ENCODE peak calls at places on chromosome 9, in eight cellular contexts. M is WERI-Rb-1; N is sigmoid colon; D is activated CD8-positive, alpha-beta T cell treated with anti-CD3 and anti-CD28 coated beads for 36 hours; T is NB4; K is breast epithelium; E is AG09319; B is GM12865. A is an unnamed sample.

GRCh38 chr9:132384376-132384775 is 22.3 kb downstream of the TTF1 start:
- DNase-seq in D (no peak), K (no peak), N (no peak), B (peak), M (no peak), T (no peak), E (no peak), A (no peak)

GRCh38 chr9:124880501-124880900 is 18.6 kb downstream of the ARPC5L start:
- DNase-seq in E (no peak), K (no peak), N (no peak), M (no peak), B (peak), D (no peak), T (no peak), A (no peak)

GRCh38 chr9:2132484-2133082 is 117.4 kb downstream of the SMARCA2 start:
- DNase-seq in D (no peak), T (peak), M (no peak), K (no peak), N (no peak), E (peak), B (no peak), A (no peak)

GRCh38 chr9:78493166-78493742 is 196.3 kb downstream of the PSAT1 start:
- DNase-seq in M (no peak), N (no peak), E (no peak), T (no peak), B (no peak), D (no peak), K (no peak), A (no peak)

GRCh38 chr9:107251756-107252322 is 31.2 kb upstream of the RAD23B start:
- DNase-seq in N (no peak), B (no peak), E (peak), D (no peak), K (no peak), T (no peak), M (no peak), A (no peak)

GRCh38 chr9:136396219-136396515 is 3.8 kb downstream of the SNAPC4 start:
- DNase-seq in T (no peak), D (no peak), N (no peak), B (no peak), K (no peak), E (no peak), M (no peak), A (no peak)

GRCh38 chr9:100700689-100701318 is 122.9 kb downstream of the CAVIN4 start:
- DNase-seq in E (no peak), D (peak), B (peak), T (peak), K (no peak), N (no peak), M (peak), A (no peak)

GRCh38 chr9:107976767-107977166 is 487.2 kb upstream of the KLF4 start:
- DNase-seq in B (no peak), T (no peak), E (no peak), K (no peak), D (no peak), M (no peak), N (peak), A (no peak)

GRCh38 chr9:35110327-35110758 is 5.3 kb downstream of the ATOSB start:
- DNase-seq in B (no peak), M (no peak), E (no peak), K (no peak), N (no peak), T (peak), D (peak), A (no peak)

GRCh38 chr9:69180670-69181069 is 6.6 kb downstream of the TJP2 start:
- DNase-seq in D (peak), E (peak), K (no peak), M (no peak), B (peak), N (no peak), T (peak), A (no peak)

GRCh38 chr9:12775963-12776774 is 1.3 kb downstream of the LURAP1L start:
- DNase-seq in B (peak), M (peak), E (peak), K (peak), T (peak), D (no peak), N (peak), A (no peak)

DNA sequence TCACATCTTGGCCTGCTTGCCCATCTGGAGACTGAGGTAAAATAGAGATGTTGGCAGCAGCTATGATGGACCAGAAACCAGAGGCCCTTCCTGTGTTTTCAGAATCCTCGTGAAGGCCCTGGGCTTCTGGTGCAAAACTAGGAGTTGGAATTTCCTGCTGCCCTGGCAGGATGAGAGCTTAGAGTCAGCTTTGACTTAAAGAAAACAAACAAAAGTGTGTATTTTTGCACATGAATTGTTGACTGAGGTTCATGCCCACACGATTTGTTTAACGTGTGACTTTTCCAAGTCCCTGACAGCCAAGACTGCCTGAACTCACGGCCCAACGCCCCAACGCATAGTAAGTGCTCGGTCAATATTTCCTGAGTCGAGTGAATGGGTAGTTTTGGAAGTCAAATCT is 303.1 kb downstream of the MLLT3 start:
- DNase-seq in K (no peak), D (no peak), M (no peak), E (no peak), T (no peak), B (no peak), N (no peak), A (no peak)
- TF ChIP-seq CTCF in K (no peak), D (no peak), M (no peak), E (no peak), T (no peak), B (no peak), N (no peak), A (no peak)

DNA sequence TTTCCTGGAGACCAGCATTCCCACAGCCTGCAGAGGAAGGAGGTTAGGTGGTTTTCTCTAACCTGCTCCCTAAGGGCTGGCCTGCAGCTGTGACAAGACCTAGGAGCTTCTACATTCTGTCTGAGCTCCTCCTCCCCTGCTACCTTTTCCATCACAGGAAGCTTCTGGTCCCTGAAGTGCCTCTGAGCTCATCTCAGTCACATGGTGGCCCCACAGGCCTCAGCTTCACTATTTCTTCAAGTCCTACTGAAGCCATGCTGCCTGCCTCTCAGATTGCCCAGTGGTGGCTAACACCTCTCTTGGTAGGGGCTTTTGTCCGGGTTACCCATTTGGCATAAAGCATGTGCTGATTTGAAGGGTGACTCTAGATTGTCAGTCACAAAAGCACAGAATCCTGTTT is 259.4 kb downstream of the CRB2 start:
- DNase-seq in B (peak), K (no peak), T (peak), D (peak), E (no peak), M (no peak), N (no peak), A (no peak)
- TF ChIP-seq CTCF in B (no peak), K (no peak), T (no peak), D (no peak), E (no peak), M (no peak), N (no peak), A (no peak)

GRCh38 chr9:83334320-83334719 is 203.9 kb downstream of the FRMD3 start:
- DNase-seq in B (peak), T (peak), D (peak), N (peak), K (peak), E (peak), M (peak), A (peak)
- TF ChIP-seq CTCF in B (peak), T (peak), D (peak), N (peak), K (peak), E (peak), M (peak), A (peak)

DNA sequence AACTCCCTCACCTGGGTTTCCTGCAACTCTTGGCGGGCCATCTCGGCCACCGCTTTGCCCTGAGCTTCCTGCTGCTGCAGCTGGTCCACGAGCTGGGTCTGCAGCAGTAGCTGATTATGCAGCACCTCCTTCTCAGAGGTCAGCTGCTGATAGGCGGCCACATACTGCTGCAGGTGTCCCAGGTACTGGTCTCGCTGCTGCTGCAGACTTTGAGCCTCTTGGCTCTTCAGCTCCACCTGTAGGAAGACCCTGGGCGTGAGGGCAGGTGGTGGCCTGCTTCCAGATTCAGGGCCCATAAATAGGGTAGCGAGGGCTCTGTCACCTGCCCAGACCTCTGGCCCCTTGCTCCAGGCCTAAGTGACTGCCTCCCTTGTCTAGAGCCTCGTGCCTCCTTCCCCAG is 16.7 kb downstream of the GOLGA2 start:
- DNase-seq in N (no peak), K (no peak), E (no peak), B (no peak), D (no peak), M (no peak), T (no peak), A (no peak)
- TF ChIP-seq CTCF in N (no peak), K (no peak), E (no peak), B (no peak), D (no peak), M (peak), T (peak), A (no peak)

DNA sequence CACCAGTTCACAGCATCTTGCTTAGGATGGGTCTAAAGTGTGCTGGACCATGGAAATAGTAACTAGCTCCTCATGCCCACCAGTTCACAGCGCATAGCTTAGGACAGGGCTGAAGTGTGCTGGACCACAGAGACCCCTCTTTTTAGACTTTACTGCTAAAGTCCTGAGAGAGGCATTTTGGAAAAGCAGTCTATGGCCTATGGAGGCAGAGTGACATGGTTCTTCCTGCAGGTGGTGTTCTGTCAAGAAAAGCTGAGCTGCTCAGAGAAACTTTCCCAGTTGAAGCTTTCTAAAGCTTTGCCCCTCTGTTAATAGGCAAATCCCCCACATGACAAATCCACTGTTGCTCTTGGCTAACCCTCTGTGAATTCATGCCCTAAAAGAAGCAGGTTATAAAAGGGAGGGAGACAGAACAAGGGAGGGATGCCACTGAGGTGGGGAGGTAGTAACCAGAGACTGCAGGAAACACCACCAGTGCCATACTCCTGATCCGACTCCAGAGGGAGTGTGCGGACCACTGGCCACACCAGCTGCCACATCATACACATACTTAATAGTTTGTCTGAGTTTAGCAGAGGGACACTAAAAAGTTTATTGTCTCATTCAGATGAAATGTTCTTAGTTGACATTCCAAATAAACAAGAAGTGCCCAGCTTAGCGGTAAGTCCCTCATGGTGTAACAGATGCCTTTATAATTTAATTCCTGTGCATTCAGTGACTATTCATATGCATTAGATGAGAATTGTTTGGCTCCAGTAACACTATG is 236.1 kb upstream of the NFIL3 start:
- DNase-seq in N (no peak), T (peak), D (peak), K (no peak), M (peak), B (peak), E (no peak), A (no peak)
- TF ChIP-seq CTCF in N (no peak), T (peak), D (peak), K (no peak), M (peak), B (peak), E (peak), A (peak)

DNA sequence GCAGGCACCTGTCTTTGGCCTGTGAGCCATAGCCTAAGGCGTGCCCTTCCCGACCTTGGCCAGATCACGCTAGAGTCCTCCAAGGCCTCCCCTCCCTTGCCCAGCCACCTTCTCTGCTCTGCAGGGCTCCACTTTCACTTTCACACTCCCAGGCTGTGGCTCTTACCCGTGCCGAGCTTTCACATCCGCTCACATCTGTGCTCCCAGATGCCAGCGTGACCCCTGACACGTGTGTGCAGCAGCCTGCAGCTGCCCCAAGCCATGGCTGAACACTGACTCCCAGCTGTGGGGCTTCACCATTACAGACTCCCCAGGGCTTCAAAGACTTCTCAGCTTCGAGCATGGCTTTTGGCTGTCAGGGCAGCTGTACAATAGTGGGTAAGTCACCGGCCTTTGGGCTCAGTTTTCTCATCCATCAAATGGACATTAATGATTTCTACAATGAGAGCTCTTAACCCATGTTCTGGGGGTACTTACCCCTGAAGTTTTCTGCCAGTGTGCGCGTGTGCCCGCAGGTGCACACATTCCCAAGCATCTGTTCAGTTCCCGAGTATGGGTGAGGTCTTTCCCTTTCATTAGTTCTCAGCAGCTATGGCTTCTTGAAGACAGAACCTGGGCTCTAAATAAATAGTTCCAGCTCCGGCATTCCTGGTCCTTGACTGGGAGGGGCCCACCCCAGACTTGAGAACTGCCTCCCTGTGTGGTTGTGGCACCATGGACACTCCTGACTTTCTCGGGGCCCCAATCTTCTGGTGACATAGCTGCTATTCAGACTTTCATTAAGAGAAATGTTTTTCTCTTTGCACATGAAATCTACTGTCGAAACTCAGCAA is 118.6 kb downstream of the RGS3 start:
- DNase-seq in D (peak), M (no peak), B (peak), K (no peak), T (peak), N (peak), E (no peak), A (no peak)
- TF ChIP-seq CTCF in D (peak), M (no peak), B (peak), K (no peak), T (no peak), N (no peak), E (peak), A (no peak)

DNA sequence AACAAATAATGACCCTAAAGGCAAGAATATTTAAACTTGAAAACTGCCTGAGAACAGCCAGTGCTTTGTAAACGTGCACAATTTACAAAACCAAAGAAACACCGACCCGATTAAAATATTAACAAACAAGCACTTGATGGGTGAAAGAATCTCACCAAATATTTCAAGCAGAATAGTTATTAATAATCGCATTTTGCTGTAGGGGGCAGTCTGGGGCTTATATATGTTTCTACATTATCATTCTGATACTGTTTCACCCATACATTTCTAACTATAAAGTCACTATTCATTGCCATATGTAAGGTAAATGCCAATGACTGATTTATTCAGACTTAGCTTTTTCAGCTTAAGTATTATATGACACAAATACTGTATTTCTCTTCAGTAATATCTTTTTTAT is 37.7 kb downstream of the UBAP2 start:
- DNase-seq in K (no peak), E (no peak), N (no peak), D (peak), B (peak), T (peak), M (no peak), A (no peak)
- TF ChIP-seq CTCF in K (no peak), E (peak), N (no peak), D (no peak), B (peak), T (peak), M (no peak), A (peak)

DNA sequence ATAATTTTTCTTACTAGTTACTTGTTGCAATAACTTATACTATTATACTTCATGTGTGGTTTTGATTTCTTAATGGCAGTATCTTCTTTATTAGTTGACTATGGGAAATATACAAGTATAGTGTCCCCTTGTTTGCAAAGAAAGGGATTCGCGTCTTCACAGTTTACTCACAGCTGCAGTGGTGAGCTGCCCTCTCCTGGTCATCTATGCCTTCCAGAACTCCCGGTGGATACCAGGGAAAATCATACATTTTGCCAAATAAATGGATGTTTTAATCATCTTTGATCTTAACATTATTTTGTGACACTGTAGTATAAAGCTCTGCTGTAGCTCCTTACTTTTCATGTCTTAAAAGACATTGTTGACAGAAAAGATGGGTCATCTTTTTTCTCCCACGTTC is 142.0 kb downstream of the ZCCHC7 start:
- DNase-seq in D (no peak), T (peak), M (peak), N (no peak), B (peak), K (no peak), E (no peak), A (no peak)
- TF ChIP-seq CTCF in D (no peak), T (no peak), M (peak), N (no peak), B (no peak), K (no peak), E (peak), A (peak)

A was measured in D721Med.